ENCODE peak calls at places on chromosomes 1 and 21, in seven cellular contexts. One of them, this sample, is unnamed.

GRCh38 chr1:177873238-177873637 is 96.6 kb downstream of the SEC16B start:
- DNase-seq in left ventricle myocardium inferior: no peak
- DNase-seq in neural progenitor cell: no peak
- DNase-seq in sigmoid colon: no peak
- DNase-seq in esophagus muscularis mucosa: no peak
- DNase-seq in Caco-2: peak
- DNase-seq in CD8-positive, alpha-beta memory T cell: no peak
- DNase-seq in this sample: no peak

GRCh38 chr1:244391761-244392160 is 59.9 kb downstream of the ADSS2 start:
- DNase-seq in left ventricle myocardium inferior: no peak
- DNase-seq in neural progenitor cell: no peak
- DNase-seq in sigmoid colon: no peak
- DNase-seq in esophagus muscularis mucosa: no peak
- DNase-seq in Caco-2: peak
- DNase-seq in CD8-positive, alpha-beta memory T cell: no peak
- DNase-seq in this sample: no peak

GRCh38 chr1:31576201-31576669 is at the start of gene TINAGL1:
- DNase-seq in left ventricle myocardium inferior: peak
- DNase-seq in neural progenitor cell: peak
- DNase-seq in sigmoid colon: peak
- DNase-seq in esophagus muscularis mucosa: no peak
- DNase-seq in Caco-2: peak
- DNase-seq in CD8-positive, alpha-beta memory T cell: no peak
- DNase-seq in this sample: no peak

GRCh38 chr1:201020040-201020591 is 3.4 kb downstream of the KIF21B start:
- DNase-seq in left ventricle myocardium inferior: no peak
- DNase-seq in neural progenitor cell: peak
- DNase-seq in sigmoid colon: no peak
- DNase-seq in esophagus muscularis mucosa: no peak
- DNase-seq in Caco-2: peak
- DNase-seq in CD8-positive, alpha-beta memory T cell: peak
- DNase-seq in this sample: peak

GRCh38 chr1:171160611-171161354 is 24.3 kb upstream of the FMO2 start:
- DNase-seq in left ventricle myocardium inferior: no peak
- DNase-seq in neural progenitor cell: no peak
- DNase-seq in sigmoid colon: no peak
- DNase-seq in esophagus muscularis mucosa: no peak
- DNase-seq in Caco-2: peak
- DNase-seq in CD8-positive, alpha-beta memory T cell: no peak
- DNase-seq in this sample: no peak

GRCh38 chr1:42951588-42951987 is 7.1 kb downstream of the SLC2A1 start:
- DNase-seq in left ventricle myocardium inferior: no peak
- DNase-seq in neural progenitor cell: no peak
- DNase-seq in sigmoid colon: no peak
- DNase-seq in esophagus muscularis mucosa: no peak
- DNase-seq in Caco-2: no peak
- DNase-seq in CD8-positive, alpha-beta memory T cell: no peak
- DNase-seq in this sample: no peak

GRCh38 chr21:24045775-24046215 is 1561.5 kb downstream of the MRPL39 start:
- DNase-seq in left ventricle myocardium inferior: peak
- DNase-seq in neural progenitor cell: peak
- DNase-seq in sigmoid colon: peak
- DNase-seq in esophagus muscularis mucosa: no peak
- DNase-seq in Caco-2: peak
- DNase-seq in CD8-positive, alpha-beta memory T cell: no peak
- DNase-seq in this sample: peak

GRCh38 chr1:161725888-161726630 is 4.7 kb downstream of the FCRLB start:
- DNase-seq in left ventricle myocardium inferior: peak
- DNase-seq in neural progenitor cell: peak
- DNase-seq in sigmoid colon: peak
- DNase-seq in esophagus muscularis mucosa: no peak
- DNase-seq in Caco-2: peak
- DNase-seq in CD8-positive, alpha-beta memory T cell: peak
- DNase-seq in this sample: peak

GRCh38 chr21:26061437-26061836 is 109.1 kb downstream of the APP start:
- DNase-seq in left ventricle myocardium inferior: no peak
- DNase-seq in neural progenitor cell: no peak
- DNase-seq in sigmoid colon: no peak
- DNase-seq in esophagus muscularis mucosa: no peak
- DNase-seq in Caco-2: no peak
- DNase-seq in CD8-positive, alpha-beta memory T cell: no peak
- DNase-seq in this sample: no peak

GRCh38 chr1:173122958-173123852 is 72.5 kb upstream of the TNFSF18 start:
- DNase-seq in left ventricle myocardium inferior: peak
- DNase-seq in neural progenitor cell: peak
- DNase-seq in sigmoid colon: peak
- DNase-seq in esophagus muscularis mucosa: peak
- DNase-seq in Caco-2: peak
- DNase-seq in CD8-positive, alpha-beta memory T cell: no peak
- DNase-seq in this sample: peak

GRCh38 chr1:208834346-208835081 is 590.3 kb upstream of the PLXNA2 start:
- DNase-seq in left ventricle myocardium inferior: no peak
- DNase-seq in neural progenitor cell: peak
- DNase-seq in sigmoid colon: no peak
- DNase-seq in esophagus muscularis mucosa: peak
- DNase-seq in Caco-2: no peak
- DNase-seq in CD8-positive, alpha-beta memory T cell: no peak
- DNase-seq in this sample: no peak

GRCh38 chr1:230972855-230973271 is 5.8 kb downstream of the TTC13 start:
- DNase-seq in left ventricle myocardium inferior: no peak
- DNase-seq in neural progenitor cell: no peak
- DNase-seq in sigmoid colon: no peak
- DNase-seq in esophagus muscularis mucosa: no peak
- DNase-seq in Caco-2: peak
- DNase-seq in CD8-positive, alpha-beta memory T cell: peak
- DNase-seq in this sample: no peak

GRCh38 chr1:205037539-205037938 is 5.5 kb upstream of the CNTN2 start:
- DNase-seq in left ventricle myocardium inferior: no peak
- DNase-seq in neural progenitor cell: no peak
- DNase-seq in sigmoid colon: no peak
- DNase-seq in esophagus muscularis mucosa: no peak
- DNase-seq in Caco-2: no peak
- DNase-seq in CD8-positive, alpha-beta memory T cell: no peak
- DNase-seq in this sample: no peak

GRCh38 chr1:219806642-219807041 is 121.7 kb downstream of the SLC30A10 start:
- DNase-seq in left ventricle myocardium inferior: no peak
- DNase-seq in neural progenitor cell: no peak
- DNase-seq in sigmoid colon: no peak
- DNase-seq in esophagus muscularis mucosa: no peak
- DNase-seq in Caco-2: no peak
- DNase-seq in CD8-positive, alpha-beta memory T cell: no peak
- DNase-seq in this sample: no peak

GRCh38 chr1:153985984-153986761 is at the start of gene RAB13:
- DNase-seq in left ventricle myocardium inferior: peak
- DNase-seq in neural progenitor cell: peak
- DNase-seq in sigmoid colon: peak
- DNase-seq in esophagus muscularis mucosa: peak
- DNase-seq in Caco-2: peak
- DNase-seq in CD8-positive, alpha-beta memory T cell: no peak
- DNase-seq in this sample: peak

GRCh38 chr1:41741244-41741643 is 177.5 kb downstream of the HIVEP3 start:
- DNase-seq in left ventricle myocardium inferior: no peak
- DNase-seq in neural progenitor cell: no peak
- DNase-seq in sigmoid colon: no peak
- DNase-seq in esophagus muscularis mucosa: no peak
- DNase-seq in Caco-2: no peak
- DNase-seq in CD8-positive, alpha-beta memory T cell: no peak
- DNase-seq in this sample: no peak

GRCh38 chr1:1080122-1080753 is 6.1 kb upstream of the RNF223 start:
- DNase-seq in left ventricle myocardium inferior: peak
- DNase-seq in neural progenitor cell: peak
- DNase-seq in sigmoid colon: peak
- DNase-seq in esophagus muscularis mucosa: no peak
- DNase-seq in Caco-2: peak
- DNase-seq in CD8-positive, alpha-beta memory T cell: no peak
- DNase-seq in this sample: peak

GRCh38 chr1:29822895-29823294 is 586.6 kb downstream of the PTPRU start:
- DNase-seq in left ventricle myocardium inferior: no peak
- DNase-seq in neural progenitor cell: no peak
- DNase-seq in sigmoid colon: no peak
- DNase-seq in esophagus muscularis mucosa: peak
- DNase-seq in Caco-2: no peak
- DNase-seq in CD8-positive, alpha-beta memory T cell: no peak
- DNase-seq in this sample: no peak

GRCh38 chr1:161021959-161022332 is 994 bp upstream of the F11R start:
- DNase-seq in left ventricle myocardium inferior: no peak
- DNase-seq in neural progenitor cell: no peak
- DNase-seq in sigmoid colon: no peak
- DNase-seq in esophagus muscularis mucosa: no peak
- DNase-seq in Caco-2: no peak
- DNase-seq in CD8-positive, alpha-beta memory T cell: no peak
- DNase-seq in this sample: no peak

GRCh38 chr1:224763126-224763764 is 147.1 kb downstream of the CNIH3 start:
- DNase-seq in left ventricle myocardium inferior: no peak
- DNase-seq in neural progenitor cell: no peak
- DNase-seq in sigmoid colon: no peak
- DNase-seq in esophagus muscularis mucosa: no peak
- DNase-seq in Caco-2: no peak
- DNase-seq in CD8-positive, alpha-beta memory T cell: no peak
- DNase-seq in this sample: no peak

GRCh38 chr21:30612132-30612531 is 1.6 kb downstream of the KRTAP6-1 start:
- DNase-seq in left ventricle myocardium inferior: no peak
- DNase-seq in neural progenitor cell: no peak
- DNase-seq in sigmoid colon: no peak
- DNase-seq in esophagus muscularis mucosa: no peak
- DNase-seq in Caco-2: no peak
- DNase-seq in CD8-positive, alpha-beta memory T cell: no peak
- DNase-seq in this sample: no peak

GRCh38 chr1:6178751-6179563 is 1.2 kb downstream of the CHD5 start:
- DNase-seq in left ventricle myocardium inferior: no peak
- DNase-seq in neural progenitor cell: peak
- DNase-seq in sigmoid colon: no peak
- DNase-seq in esophagus muscularis mucosa: no peak
- DNase-seq in Caco-2: peak
- DNase-seq in CD8-positive, alpha-beta memory T cell: no peak
- DNase-seq in this sample: no peak

GRCh38 chr1:6180578-6181311 is 624 bp upstream of the CHD5 start:
- DNase-seq in left ventricle myocardium inferior: no peak
- DNase-seq in neural progenitor cell: peak
- DNase-seq in sigmoid colon: no peak
- DNase-seq in esophagus muscularis mucosa: no peak
- DNase-seq in Caco-2: no peak
- DNase-seq in CD8-positive, alpha-beta memory T cell: no peak
- DNase-seq in this sample: peak

GRCh38 chr1:6181347-6181770 is 1.2 kb upstream of the CHD5 start:
- DNase-seq in left ventricle myocardium inferior: no peak
- DNase-seq in neural progenitor cell: peak
- DNase-seq in sigmoid colon: no peak
- DNase-seq in esophagus muscularis mucosa: no peak
- DNase-seq in Caco-2: no peak
- DNase-seq in CD8-positive, alpha-beta memory T cell: no peak
- DNase-seq in this sample: no peak

GRCh38 chr1:6179564-6180175 is 451 bp downstream of the CHD5 start:
- DNase-seq in left ventricle myocardium inferior: no peak
- DNase-seq in neural progenitor cell: peak
- DNase-seq in sigmoid colon: no peak
- DNase-seq in esophagus muscularis mucosa: no peak
- DNase-seq in Caco-2: no peak
- DNase-seq in CD8-positive, alpha-beta memory T cell: no peak
- DNase-seq in this sample: no peak

DNA sequence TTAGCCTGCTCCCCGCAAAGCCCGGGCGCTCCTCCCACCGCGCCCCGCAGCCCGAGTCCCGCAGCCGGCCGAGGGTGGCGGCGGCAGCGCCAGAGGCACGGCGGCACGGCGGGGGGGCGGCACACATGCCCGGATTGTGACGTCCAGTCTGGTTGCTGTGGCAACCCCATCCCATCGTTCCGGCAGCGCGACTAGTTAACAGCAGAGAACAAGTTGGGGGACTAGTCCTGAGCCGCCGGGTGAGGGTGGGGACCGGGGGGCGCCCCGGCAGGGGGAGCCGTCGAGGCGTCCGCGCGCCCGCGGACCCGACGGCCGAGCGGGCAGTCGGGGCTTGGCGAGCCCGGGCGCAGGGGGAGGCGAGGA is at the start of gene CHD5:
- DNase-seq in left ventricle myocardium inferior: no peak
- DNase-seq in neural progenitor cell: peak
- DNase-seq in sigmoid colon: no peak
- DNase-seq in esophagus muscularis mucosa: no peak
- DNase-seq in Caco-2: no peak
- DNase-seq in CD8-positive, alpha-beta memory T cell: no peak
- DNase-seq in this sample: peak
- H3K4me3 ChIP-seq in left ventricle myocardium inferior: peak
- H3K4me3 ChIP-seq in neural progenitor cell: peak
- H3K4me3 ChIP-seq in sigmoid colon: peak
- H3K4me3 ChIP-seq in esophagus muscularis mucosa: peak
- H3K4me3 ChIP-seq in Caco-2: peak
- H3K4me3 ChIP-seq in CD8-positive, alpha-beta memory T cell: no peak
- H3K4me3 ChIP-seq in this sample: peak

GRCh38 chr1:150514260-150514659 is 1.3 kb upstream of the FALEC start:
- DNase-seq in left ventricle myocardium inferior: no peak
- DNase-seq in neural progenitor cell: no peak
- DNase-seq in sigmoid colon: no peak
- DNase-seq in esophagus muscularis mucosa: no peak
- DNase-seq in Caco-2: no peak
- DNase-seq in CD8-positive, alpha-beta memory T cell: no peak
- DNase-seq in this sample: no peak
- H3K4me3 ChIP-seq in left ventricle myocardium inferior: peak
- H3K4me3 ChIP-seq in neural progenitor cell: no peak
- H3K4me3 ChIP-seq in sigmoid colon: no peak
- H3K4me3 ChIP-seq in esophagus muscularis mucosa: no peak
- H3K4me3 ChIP-seq in Caco-2: no peak
- H3K4me3 ChIP-seq in CD8-positive, alpha-beta memory T cell: no peak
- H3K4me3 ChIP-seq in this sample: no peak

GRCh38 chr1:2391385-2392070 is at the start of the genes MORN1 and RER1:
- DNase-seq in left ventricle myocardium inferior: peak
- DNase-seq in neural progenitor cell: peak
- DNase-seq in sigmoid colon: peak
- DNase-seq in esophagus muscularis mucosa: peak
- DNase-seq in Caco-2: peak
- DNase-seq in CD8-positive, alpha-beta memory T cell: peak
- DNase-seq in this sample: peak

GRCh38 chr1:2394220-2394619 is 2.6 kb downstream of the RER1 start:
- DNase-seq in left ventricle myocardium inferior: no peak
- DNase-seq in neural progenitor cell: no peak
- DNase-seq in sigmoid colon: no peak
- DNase-seq in esophagus muscularis mucosa: no peak
- DNase-seq in Caco-2: no peak
- DNase-seq in CD8-positive, alpha-beta memory T cell: no peak
- DNase-seq in this sample: no peak

GRCh38 chr1:2392071-2392442 is 416 bp downstream of the RER1 start:
- DNase-seq in left ventricle myocardium inferior: no peak
- DNase-seq in neural progenitor cell: peak
- DNase-seq in sigmoid colon: no peak
- DNase-seq in esophagus muscularis mucosa: no peak
- DNase-seq in Caco-2: no peak
- DNase-seq in CD8-positive, alpha-beta memory T cell: no peak
- DNase-seq in this sample: no peak

GRCh38 chr1:2393471-2393877 is 1.8 kb downstream of the RER1 start:
- DNase-seq in left ventricle myocardium inferior: no peak
- DNase-seq in neural progenitor cell: no peak
- DNase-seq in sigmoid colon: no peak
- DNase-seq in esophagus muscularis mucosa: no peak
- DNase-seq in Caco-2: no peak
- DNase-seq in CD8-positive, alpha-beta memory T cell: no peak
- DNase-seq in this sample: no peak

GRCh38 chr1:2392686-2393085 is 1.0 kb downstream of the RER1 start:
- DNase-seq in left ventricle myocardium inferior: no peak
- DNase-seq in neural progenitor cell: no peak
- DNase-seq in sigmoid colon: no peak
- DNase-seq in esophagus muscularis mucosa: no peak
- DNase-seq in Caco-2: no peak
- DNase-seq in CD8-positive, alpha-beta memory T cell: no peak
- DNase-seq in this sample: no peak
- H3K4me3 ChIP-seq in left ventricle myocardium inferior: peak
- H3K4me3 ChIP-seq in neural progenitor cell: peak
- H3K4me3 ChIP-seq in sigmoid colon: peak
- H3K4me3 ChIP-seq in esophagus muscularis mucosa: peak
- H3K4me3 ChIP-seq in Caco-2: peak
- H3K4me3 ChIP-seq in CD8-positive, alpha-beta memory T cell: peak
- H3K4me3 ChIP-seq in this sample: peak

GRCh38 chr1:246794261-246795093 is 70.3 kb downstream of the SCCPDH start:
- DNase-seq in left ventricle myocardium inferior: no peak
- DNase-seq in neural progenitor cell: peak
- DNase-seq in sigmoid colon: no peak
- DNase-seq in esophagus muscularis mucosa: no peak
- DNase-seq in Caco-2: no peak
- DNase-seq in CD8-positive, alpha-beta memory T cell: no peak
- DNase-seq in this sample: peak
- H3K4me3 ChIP-seq in left ventricle myocardium inferior: peak
- H3K4me3 ChIP-seq in neural progenitor cell: no peak
- H3K4me3 ChIP-seq in sigmoid colon: no peak
- H3K4me3 ChIP-seq in esophagus muscularis mucosa: no peak
- H3K4me3 ChIP-seq in Caco-2: no peak
- H3K4me3 ChIP-seq in CD8-positive, alpha-beta memory T cell: no peak
- H3K4me3 ChIP-seq in this sample: peak